ENCODE peak calls at places on chromosomes 3 and 15, in four cellular contexts. One of them, this sample, is unnamed.

GRCh38 chr3:86828751-86829150 is 162.2 kb downstream of the VGLL3 start:
- DNase-seq in PC-3: no peak
- DNase-seq in IMR-90: no peak
- DNase-seq in cardiac muscle cell: no peak
- DNase-seq in this sample: no peak

GRCh38 chr3:185362850-185363661 is at the start of gene MAP3K13:
- DNase-seq in PC-3: peak; percentile 97
- DNase-seq in IMR-90: peak; percentile 94
- DNase-seq in cardiac muscle cell: peak; percentile 93
- DNase-seq in this sample: peak; percentile 22

GRCh38 chr3:58214484-58215316 is 3.9 kb upstream of the DNASE1L3 start:
- DNase-seq in PC-3: peak; percentile 92
- DNase-seq in IMR-90: peak; percentile 42
- DNase-seq in cardiac muscle cell: no peak
- DNase-seq in this sample: no peak

GRCh38 chr3:16768956-16769355 is 115.8 kb upstream of the PLCL2 start:
- DNase-seq in PC-3: peak; percentile 21
- DNase-seq in IMR-90: no peak
- DNase-seq in cardiac muscle cell: peak; percentile 84
- DNase-seq in this sample: no peak

GRCh38 chr3:13021141-13021933 is 51.9 kb downstream of the IQSEC1 start:
- DNase-seq in PC-3: no peak
- DNase-seq in IMR-90: no peak
- DNase-seq in cardiac muscle cell: no peak
- DNase-seq in this sample: no peak

GRCh38 chr3:30513374-30514152 is 92.8 kb upstream of the TGFBR2 start:
- DNase-seq in PC-3: no peak
- DNase-seq in IMR-90: no peak
- DNase-seq in cardiac muscle cell: no peak
- DNase-seq in this sample: no peak

GRCh38 chr3:10928396-10928960 is 64.1 kb upstream of the SLC6A1 start:
- DNase-seq in PC-3: no peak
- DNase-seq in IMR-90: no peak
- DNase-seq in cardiac muscle cell: no peak
- DNase-seq in this sample: no peak

GRCh38 chr3:24943961-24944360 is 449.3 kb upstream of the THRB start:
- DNase-seq in PC-3: no peak
- DNase-seq in IMR-90: no peak
- DNase-seq in cardiac muscle cell: no peak
- DNase-seq in this sample: no peak

GRCh38 chr3:23840521-23840920 is 34.8 kb downstream of the UBE2E1 start:
- DNase-seq in PC-3: no peak
- DNase-seq in IMR-90: no peak
- DNase-seq in cardiac muscle cell: no peak
- DNase-seq in this sample: no peak

GRCh38 chr3:81758275-81758674 is 3.2 kb downstream of the GBE1 start:
- DNase-seq in PC-3: peak; percentile 61
- DNase-seq in IMR-90: peak; percentile 77
- DNase-seq in cardiac muscle cell: peak; percentile 75
- DNase-seq in this sample: no peak

GRCh38 chr3:185693985-185694675 is 108.0 kb downstream of the SENP2 start:
- DNase-seq in PC-3: peak; percentile 30
- DNase-seq in IMR-90: peak; percentile 59
- DNase-seq in cardiac muscle cell: no peak
- DNase-seq in this sample: no peak

GRCh38 chr15:64731012-64731806 is 44.2 kb downstream of the RBPMS2 start:
- DNase-seq in PC-3: peak; percentile 85
- DNase-seq in IMR-90: peak; percentile 59
- DNase-seq in cardiac muscle cell: peak; percentile 80
- DNase-seq in this sample: peak; percentile 67

GRCh38 chr15:63048986-63049665 is 6.6 kb downstream of the TPM1 start:
- DNase-seq in PC-3: peak; percentile 78
- DNase-seq in IMR-90: peak; percentile 66
- DNase-seq in cardiac muscle cell: peak; percentile 57
- DNase-seq in this sample: no peak

GRCh38 chr15:50003786-50004334 is 115.2 kb downstream of the ATP8B4 start:
- DNase-seq in PC-3: peak; percentile 87
- DNase-seq in IMR-90: peak; percentile 87
- DNase-seq in cardiac muscle cell: peak; percentile 96
- DNase-seq in this sample: peak; percentile 93

GRCh38 chr15:94026458-94026967 is 204.8 kb upstream of the MCTP2 start:
- DNase-seq in PC-3: peak; percentile 65
- DNase-seq in IMR-90: peak; percentile 55
- DNase-seq in cardiac muscle cell: peak; percentile 1
- DNase-seq in this sample: no peak

GRCh38 chr3:129558772-129559564 is 16.0 kb downstream of the H1-8 start:
- DNase-seq in PC-3: no peak
- DNase-seq in IMR-90: peak; percentile 74
- DNase-seq in cardiac muscle cell: peak; percentile 77
- DNase-seq in this sample: no peak

GRCh38 chr3:129560931-129561594 is 18.1 kb downstream of the H1-8 start:
- DNase-seq in PC-3: no peak
- DNase-seq in IMR-90: peak; percentile 76
- DNase-seq in cardiac muscle cell: peak; percentile 93
- DNase-seq in this sample: no peak

GRCh38 chr3:129560269-129560787 is 17.4 kb downstream of the H1-8 start:
- DNase-seq in PC-3: no peak
- DNase-seq in IMR-90: peak; percentile 56
- DNase-seq in cardiac muscle cell: peak; percentile 80
- DNase-seq in this sample: no peak

GRCh38 chr3:129558076-129558771 is 15.2 kb downstream of the H1-8 start:
- DNase-seq in PC-3: no peak
- DNase-seq in IMR-90: peak; percentile 19
- DNase-seq in cardiac muscle cell: no peak
- DNase-seq in this sample: no peak

DNA sequence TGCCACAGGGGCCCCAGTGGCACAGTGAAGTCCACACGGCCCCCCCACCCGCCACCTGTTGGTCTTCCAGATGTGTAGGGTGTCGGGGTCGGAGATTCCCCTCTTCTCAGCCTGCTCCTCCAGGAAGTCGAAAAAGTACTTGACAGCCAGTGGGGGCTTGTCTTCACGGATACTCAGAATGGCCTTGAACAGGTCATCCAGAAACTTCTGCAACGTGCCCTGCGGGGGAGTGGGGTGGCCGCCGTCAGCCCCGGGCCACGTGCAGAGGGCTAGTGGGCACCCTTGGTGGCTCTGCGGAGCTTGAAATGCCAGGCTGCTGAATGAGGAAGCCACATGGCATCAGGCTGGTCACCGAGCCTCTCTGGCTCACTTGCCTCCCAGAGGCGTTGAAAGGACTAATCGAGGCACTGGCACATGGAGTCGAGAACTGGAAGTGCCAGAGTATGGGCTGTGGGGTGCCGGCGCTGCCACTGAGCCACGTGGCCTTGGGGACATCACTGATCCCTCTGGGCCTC is 16.6 kb downstream of the H1-8 start:
- DNase-seq in PC-3: no peak
- DNase-seq in IMR-90: no peak
- DNase-seq in cardiac muscle cell: no peak
- DNase-seq in this sample: no peak
- H3K4me1 ChIP-seq in PC-3: no peaks in the 10 kb centered on the region
- H3K4me1 ChIP-seq in IMR-90: peaks cover 37% of the 10 kb centered on the region
- H3K4me1 ChIP-seq in cardiac muscle cell: peaks cover 53% of the 10 kb centered on the region
- H3K4me1 ChIP-seq in this sample: no peaks in the 10 kb centered on the region

DNA sequence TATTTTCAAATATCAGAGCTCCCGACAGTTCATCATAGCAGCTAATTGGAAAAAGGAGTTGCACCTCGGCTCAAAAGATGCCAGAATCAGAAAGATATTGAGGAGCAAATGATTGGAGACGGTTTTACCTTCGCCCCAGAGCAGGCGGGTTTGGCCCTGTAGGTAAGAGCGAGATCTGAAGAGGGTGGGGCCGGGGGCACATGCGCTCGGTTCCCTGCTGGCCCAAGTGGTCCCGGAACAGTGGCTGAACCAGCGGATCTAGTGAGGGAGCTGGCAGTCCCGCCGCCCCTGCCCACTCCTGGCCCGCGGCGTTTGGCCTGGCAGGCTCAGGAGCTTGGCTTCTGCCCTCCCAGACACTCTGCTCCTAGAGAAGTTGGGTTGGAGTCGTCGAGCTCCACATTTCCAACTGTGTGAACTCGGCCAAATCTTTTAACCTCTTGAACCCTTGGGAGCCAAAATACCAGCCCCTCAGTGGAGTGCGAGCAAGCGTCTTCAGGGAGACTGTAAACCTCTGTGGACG is 79.1 kb downstream of the RHCG start:
- DNase-seq in PC-3: no peak
- DNase-seq in IMR-90: no peak
- DNase-seq in cardiac muscle cell: no peak
- DNase-seq in this sample: no peak
- H3K27me3 ChIP-seq in PC-3: peaks cover 12% of the 10 kb centered on the region
- H3K27me3 ChIP-seq in IMR-90: peaks cover 65% of the 10 kb centered on the region
- H3K27me3 ChIP-seq in cardiac muscle cell: peaks cover 99% of the 10 kb centered on the region
- H3K27me3 ChIP-seq in this sample: peaks cover 59% of the 10 kb centered on the region

DNA sequence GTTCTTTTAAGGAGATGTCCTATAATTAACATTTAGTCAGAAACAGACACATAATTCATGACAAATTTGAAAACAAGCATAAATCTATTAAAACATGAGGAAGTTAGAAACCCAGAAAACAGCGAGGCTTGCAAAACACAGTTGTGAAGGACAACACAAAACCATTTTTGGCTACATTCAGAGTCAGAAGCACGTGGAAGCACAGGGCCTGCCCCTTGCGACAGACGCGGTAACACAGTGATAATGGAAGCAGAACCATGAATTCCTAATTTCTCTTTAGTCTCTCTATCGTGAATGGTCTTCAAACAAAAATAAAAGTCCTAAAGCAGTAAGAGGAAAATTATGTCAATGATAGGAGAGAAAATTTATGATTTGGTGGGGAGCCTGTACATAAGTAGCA is 12.2 kb downstream of the NCEH1 start:
- DNase-seq in PC-3: no peak
- DNase-seq in IMR-90: no peak
- DNase-seq in cardiac muscle cell: no peak
- DNase-seq in this sample: no peak
- H3K27ac ChIP-seq in PC-3: no peak overlapping the region
- H3K27ac ChIP-seq in IMR-90: no peak overlapping the region
- H3K27ac ChIP-seq in cardiac muscle cell: no peak overlapping the region
- H3K27ac ChIP-seq in this sample: no peak overlapping the region

DNA sequence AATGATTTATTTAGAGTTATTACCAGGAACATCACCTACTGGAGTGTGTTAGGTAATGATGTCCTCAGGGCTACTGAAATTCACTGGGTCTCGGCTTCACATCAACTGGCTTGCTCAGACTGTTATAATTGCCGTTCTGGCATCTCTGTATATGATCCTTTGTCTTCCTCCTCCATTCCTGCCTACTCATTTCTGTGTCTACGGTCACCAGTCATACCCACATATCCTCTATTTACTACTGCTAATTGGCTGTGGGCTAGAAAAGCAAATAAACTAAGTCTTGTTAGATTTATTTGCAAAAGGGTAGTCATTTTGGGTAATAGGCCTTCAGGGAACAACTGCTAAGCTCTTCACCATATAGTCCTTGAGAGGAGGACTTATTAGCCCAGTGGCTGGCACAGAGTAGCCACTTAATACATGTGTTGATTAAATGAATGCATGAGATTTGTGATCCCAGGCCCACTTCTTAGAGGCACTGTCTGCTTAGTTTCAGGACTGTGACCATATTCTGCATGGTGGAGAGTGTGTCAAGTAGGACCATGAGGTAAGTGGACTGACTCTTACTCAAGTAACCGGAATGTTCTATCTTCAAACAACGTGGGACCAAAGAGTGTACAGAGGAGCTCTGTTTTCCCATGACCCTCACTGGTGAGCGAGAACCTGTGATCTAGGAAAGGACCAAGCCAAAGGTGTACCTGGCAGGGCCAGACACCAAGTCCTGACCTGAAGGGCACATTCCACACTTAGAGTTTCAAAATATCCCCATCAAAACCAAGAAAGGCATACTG is 13.2 kb downstream of the ZDHHC3 start:
- DNase-seq in PC-3: peak; percentile 80
- DNase-seq in IMR-90: peak; percentile 63
- DNase-seq in cardiac muscle cell: no peak
- DNase-seq in this sample: no peak
- H3K4me1 ChIP-seq in PC-3: peaks cover 70% of the 10 kb centered on the region
- H3K4me1 ChIP-seq in IMR-90: peaks cover 8% of the 10 kb centered on the region
- H3K4me1 ChIP-seq in cardiac muscle cell: peaks cover 9% of the 10 kb centered on the region
- H3K4me1 ChIP-seq in this sample: no peaks in the 10 kb centered on the region

GRCh38 chr3:71787851-71788405 is 3.0 kb upstream of the PROK2 start:
- DNase-seq in PC-3: no peak
- DNase-seq in IMR-90: no peak
- DNase-seq in cardiac muscle cell: no peak
- DNase-seq in this sample: no peak
- H3K27me3 ChIP-seq in PC-3: peaks cover 40% of the 10 kb centered on the region
- H3K27me3 ChIP-seq in IMR-90: peaks cover 42% of the 10 kb centered on the region
- H3K27me3 ChIP-seq in cardiac muscle cell: peaks cover 48% of the 10 kb centered on the region
- H3K27me3 ChIP-seq in this sample: peaks cover 21% of the 10 kb centered on the region

DNA sequence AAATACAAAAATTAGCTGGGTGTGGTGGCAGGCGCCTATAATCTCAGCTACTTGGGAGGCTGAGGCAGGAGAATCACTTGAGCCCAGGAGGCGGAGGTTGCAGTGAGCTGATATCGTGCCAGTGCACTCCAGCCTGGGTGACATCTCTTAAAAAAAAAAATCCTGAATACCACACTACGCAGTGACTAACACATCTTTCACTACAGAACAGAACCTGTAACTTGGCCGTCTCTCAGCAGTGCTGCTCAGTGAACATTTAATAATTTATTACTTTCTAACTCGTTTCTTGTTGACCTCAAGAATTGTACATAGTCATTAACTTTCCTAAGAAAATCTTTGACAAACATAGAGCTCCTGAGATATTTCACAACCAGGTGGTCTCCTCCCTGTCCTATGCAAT is 3.8 kb downstream of the GREM1 start:
- DNase-seq in PC-3: no peak
- DNase-seq in IMR-90: peak; percentile 56
- DNase-seq in cardiac muscle cell: no peak
- DNase-seq in this sample: no peak
- H3K27ac ChIP-seq in PC-3: no peak overlapping the region
- H3K27ac ChIP-seq in IMR-90: peak overlapping the region; percentile 61
- H3K27ac ChIP-seq in cardiac muscle cell: no peak overlapping the region
- H3K27ac ChIP-seq in this sample: no peak overlapping the region

DNA sequence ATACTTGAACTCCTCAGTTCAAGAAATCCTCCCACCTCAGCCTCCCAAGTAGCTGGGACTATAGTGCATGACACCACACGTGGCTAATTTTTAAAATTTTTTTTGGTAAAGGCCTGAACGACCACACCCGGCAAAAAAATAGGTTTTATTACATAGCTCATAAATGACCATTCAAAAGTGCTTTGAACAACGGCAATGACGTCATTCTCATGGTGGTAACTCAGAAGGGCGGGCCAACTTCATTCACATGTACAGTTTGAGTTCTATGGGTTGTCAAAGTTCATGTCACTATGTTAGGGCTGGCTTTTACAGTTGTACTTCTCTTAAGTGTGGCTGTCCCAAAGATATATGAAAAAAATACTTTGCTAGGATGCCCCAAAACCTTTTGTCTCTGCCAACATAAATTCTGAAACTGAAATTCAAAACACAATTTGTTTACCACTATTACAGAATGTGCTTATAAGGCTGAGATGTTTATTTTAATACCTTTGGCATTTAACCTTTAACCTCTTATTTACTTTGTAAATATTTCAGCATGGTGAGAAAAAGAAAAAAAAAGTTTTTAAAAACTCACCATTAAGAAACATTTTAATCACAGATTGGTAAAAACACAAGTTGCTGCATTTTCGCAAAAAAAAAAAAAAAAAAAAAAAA is 6.2 kb downstream of the MYO1E start:
- DNase-seq in PC-3: peak; percentile 56
- DNase-seq in IMR-90: no peak
- DNase-seq in cardiac muscle cell: no peak
- DNase-seq in this sample: no peak
- H3K4me1 ChIP-seq in PC-3: peaks cover 47% of the 10 kb centered on the region
- H3K4me1 ChIP-seq in IMR-90: peaks cover 5% of the 10 kb centered on the region
- H3K4me1 ChIP-seq in cardiac muscle cell: no peaks in the 10 kb centered on the region
- H3K4me1 ChIP-seq in this sample: no peaks in the 10 kb centered on the region